ENCODE peak calls at places on chromosomes 13 and 19, in nine cellular contexts. I is OCI-LY7; C is activated CD4-positive, alpha-beta T cell treated with anti-CD3 and anti-CD28 coated beads, Interleukin-2, amount 10 ng/mL, durations not matched to agents 7 days and 5 days; W is body of pancreas; V is iPS DF 19.7; L is fibroblast of the conjunctiva; H is cardiac muscle cell; Q is AG09319; P is stimulated activated effector memory CD8-positive, alpha-beta T cell treated with anti-CD3 and anti-CD28 coated beads, Interleukin-12 subunit alpha, Interleukin-12 subunit beta, amount 100 ng/mL, for 72 hours. F is an unnamed sample.

GRCh38 chr13:99307648-99308339 is 595 bp upstream of the GPR183 start:
- DNase-seq in I (no peak), P (peak), W (peak), H (peak), Q (no peak), C (peak), V (no peak), L (no peak), F (peak)

GRCh38 chr13:39385621-39386231 is 217.3 kb downstream of the LHFPL6 start:
- DNase-seq in C (no peak), L (no peak), W (no peak), H (peak), V (peak), Q (no peak), I (no peak), P (no peak), F (no peak)

GRCh38 chr19:37763488-37763887 is 15.9 kb downstream of the ZNF573 start:
- DNase-seq in W (no peak), V (no peak), I (no peak), L (no peak), Q (no peak), P (no peak), C (no peak), H (peak), F (no peak)

GRCh38 chr13:113345486-113345885 is 18.4 kb downstream of the GRTP1 start:
- DNase-seq in L (no peak), V (no peak), I (no peak), P (no peak), C (no peak), W (no peak), Q (no peak), H (no peak), F (no peak)

GRCh38 chr19:6767357-6768235 is at the start of gene SH2D3A:
- DNase-seq in W (peak), L (no peak), C (peak), H (peak), Q (no peak), I (peak), V (peak), P (peak), F (peak)

GRCh38 chr19:6509118-6509971 is 7.2 kb upstream of the TUBB4A start:
- DNase-seq in I (no peak), C (no peak), L (no peak), V (no peak), W (peak), H (no peak), P (no peak), Q (no peak), F (peak)

GRCh38 chr13:83440465-83440864 is 441.8 kb downstream of the SLITRK1 start:
- DNase-seq in H (no peak), W (no peak), L (no peak), V (no peak), C (no peak), P (no peak), Q (no peak), I (no peak), F (no peak)

GRCh38 chr13:72504026-72504925 is 223.2 kb downstream of the MZT1 start:
- DNase-seq in H (no peak), I (no peak), C (no peak), W (no peak), Q (no peak), V (no peak), L (no peak), P (no peak), F (no peak)

GRCh38 chr19:51441410-51442390 is 16.6 kb downstream of the SIGLEC8 start:
- DNase-seq in L (no peak), H (no peak), P (peak), V (no peak), W (no peak), C (peak), Q (no peak), I (peak), F (no peak)

GRCh38 chr19:1853295-1854031 is 5.2 kb upstream of the REXO1 start:
- DNase-seq in C (peak), W (peak), I (peak), H (peak), Q (no peak), P (peak), V (no peak), L (peak), F (peak)

GRCh38 chr19:21508198-21508597 is 2.8 kb downstream of the ZNF429 start:
- DNase-seq in Q (no peak), I (no peak), L (no peak), V (no peak), P (no peak), W (no peak), C (no peak), H (no peak), F (no peak)

GRCh38 chr13:107361666-107362065 is 793.7 kb upstream of the ARGLU1 start:
- DNase-seq in P (no peak), V (no peak), I (no peak), H (peak), Q (no peak), C (no peak), W (no peak), L (no peak), F (peak)

GRCh38 chr19:16791942-16792341 is 37.3 kb upstream of the SIN3B start:
- DNase-seq in L (no peak), V (no peak), W (no peak), I (no peak), Q (no peak), P (no peak), C (no peak), H (no peak), F (no peak)

GRCh38 chr19:16342002-16342715 is 17.5 kb downstream of the KLF2 start:
- DNase-seq in Q (no peak), W (peak), P (peak), H (peak), L (no peak), I (peak), V (no peak), C (peak), F (peak)

GRCh38 chr13:94115054-94115453 is 364.4 kb downstream of the DCT start:
- DNase-seq in H (no peak), W (no peak), V (no peak), C (no peak), P (no peak), I (no peak), Q (no peak), L (no peak), F (no peak)

GRCh38 chr13:41811588-41812021 is 149.3 kb downstream of the VWA8 start:
- DNase-seq in L (no peak), Q (no peak), P (no peak), V (no peak), H (no peak), I (no peak), C (no peak), W (no peak), F (no peak)

GRCh38 chr13:105090244-105090643 is 1445.2 kb downstream of the EFNB2 start:
- DNase-seq in C (no peak), L (no peak), I (no peak), P (no peak), W (no peak), H (peak), Q (no peak), V (no peak), F (no peak)

F was measured in hepatocyte.